ENCODE peak calls at places on chromosome 22, in eight cellular contexts. J is fibroblast of lung; A is CD4-positive, alpha-beta T cell; E is ovary; D is heart right ventricle; L is HCT116; K is AG04450; C is HL-60. T is an unnamed sample. For H3K27me3, the result is how much of the 10 kb centered on the place peaks cover.

GRCh38 chr22:37282385-37282677 is at the start of gene CYTH4:
- DNase-seq in A (peak), K (no peak), E (no peak), J (no peak), D (peak), L (no peak), C (peak), T (no peak)

GRCh38 chr22:27757928-27758525 is 43.5 kb downstream of the MN1 start:
- DNase-seq in K (no peak), L (no peak), D (no peak), E (no peak), C (no peak), J (no peak), A (no peak), T (no peak)

GRCh38 chr22:32684148-32684821 is 117.2 kb upstream of the TIMP3 start:
- DNase-seq in C (no peak), J (no peak), L (no peak), D (no peak), E (no peak), A (no peak), K (no peak), T (no peak)

GRCh38 chr22:36052505-36052941 is 23.9 kb upstream of the RBFOX2 start:
- DNase-seq in J (peak), K (no peak), E (no peak), D (no peak), C (no peak), L (peak), A (no peak), T (no peak)

GRCh38 chr22:36329217-36330078 is 58.3 kb downstream of the MYH9 start:
- DNase-seq in A (peak), E (peak), J (peak), L (peak), C (peak), D (peak), K (peak), T (no peak)

GRCh38 chr22:42747701-42748513 is 27.2 kb upstream of the A4GALT start:
- DNase-seq in L (no peak), E (no peak), C (no peak), J (peak), A (no peak), D (peak), K (no peak), T (no peak)

GRCh38 chr22:35629406-35630234 is 12.5 kb upstream of the MB start:
- DNase-seq in L (peak), J (peak), A (no peak), K (peak), D (peak), E (peak), C (no peak), T (no peak)

GRCh38 chr22:29031236-29031982 is 30.2 kb downstream of the C22orf31 start:
- DNase-seq in J (peak), A (no peak), K (peak), D (peak), E (peak), L (peak), C (no peak), T (no peak)

GRCh38 chr22:22085702-22086500 is 103.3 kb upstream of the TOP3B start:
- DNase-seq in C (no peak), L (peak), A (no peak), K (no peak), D (no peak), J (peak), E (no peak), T (no peak)

GRCh38 chr22:42336527-42337227 is 66.2 kb upstream of the TCF20 start:
- DNase-seq in A (no peak), L (no peak), C (peak), D (no peak), E (no peak), K (no peak), J (no peak), T (no peak)

GRCh38 chr22:26542831-26543230 is 30.6 kb upstream of the TFIP11 start:
- DNase-seq in K (no peak), J (no peak), D (no peak), C (peak), L (no peak), A (no peak), E (no peak), T (no peak)

GRCh38 chr22:25111579-25112517 is 87.8 kb upstream of the CRYBB3 start:
- DNase-seq in D (no peak), L (no peak), C (no peak), K (no peak), E (peak), J (no peak), A (no peak), T (no peak)

GRCh38 chr22:44975444-44976262 is 34.2 kb downstream of the PHF21B start:
- DNase-seq in E (peak), K (peak), L (peak), D (peak), J (peak), A (peak), C (peak), T (peak)

GRCh38 chr22:45335854-45336492 is 26.2 kb downstream of the FAM118A start:
- DNase-seq in K (no peak), L (no peak), C (no peak), J (no peak), A (no peak), D (no peak), E (no peak), T (no peak)

GRCh38 chr22:24948356-24949202 is 2.1 kb upstream of the LHFPL7 start:
- DNase-seq in D (no peak), J (no peak), K (no peak), A (no peak), L (no peak), E (no peak), C (no peak), T (no peak)

GRCh38 chr22:36399473-36399780 is 11.7 kb upstream of the MYH9 start:
- DNase-seq in A (no peak), L (no peak), D (no peak), C (peak), E (no peak), J (no peak), K (no peak), T (no peak)

GRCh38 chr22:24588370-24588755 is 4.5 kb downstream of the LRRC75B start:
- DNase-seq in L (no peak), E (no peak), D (no peak), K (no peak), J (peak), A (no peak), C (no peak), T (no peak)

GRCh38 chr22:20940178-20940790 is 23.1 kb downstream of the CRKL start:
- DNase-seq in E (no peak), C (no peak), A (no peak), J (no peak), D (no peak), L (no peak), K (no peak), T (no peak)

GRCh38 chr22:45630436-45630835 is 41.2 kb upstream of the ATXN10 start:
- DNase-seq in L (no peak), C (no peak), K (no peak), D (no peak), A (no peak), J (no peak), E (no peak), T (no peak)

GRCh38 chr22:44638966-44639739 is 62.9 kb upstream of the PRR5 start:
- DNase-seq in L (no peak), E (no peak), J (no peak), A (no peak), C (no peak), D (no peak), K (no peak), T (no peak)

GRCh38 chr22:26479043-26479791 is 4.4 kb downstream of the HPS4 start:
- DNase-seq in J (no peak), L (no peak), C (peak), K (no peak), D (no peak), A (no peak), E (no peak), T (no peak)

GRCh38 chr22:41052661-41053490 is 39.5 kb upstream of the EP300 start:
- DNase-seq in K (peak), D (no peak), J (peak), C (no peak), E (no peak), L (no peak), A (no peak), T (no peak)

GRCh38 chr22:43299736-43300135 is 43.4 kb downstream of the SCUBE1 start:
- DNase-seq in D (no peak), A (no peak), J (no peak), K (no peak), E (no peak), C (no peak), L (no peak), T (no peak)

GRCh38 chr22:37089451-37089850 is 20.1 kb downstream of the TMPRSS6 start:
- DNase-seq in K (no peak), A (no peak), L (no peak), J (no peak), D (no peak), C (no peak), E (no peak), T (no peak)

GRCh38 chr22:20080445-20080775 is 369 bp downstream of the DGCR8 start:
- DNase-seq in L (no peak), E (peak), D (peak), C (peak), A (peak), J (peak), K (no peak), T (no peak)

GRCh38 chr22:37218771-37219411 is 6.6 kb upstream of the SSTR3 start:
- DNase-seq in E (no peak), K (no peak), J (no peak), D (no peak), A (peak), L (no peak), C (no peak), T (no peak)

GRCh38 chr22:23273445-23274145 is 93.3 kb downstream of the BCR start:
- DNase-seq in J (no peak), E (no peak), D (no peak), A (no peak), L (no peak), K (no peak), C (no peak), T (no peak)

GRCh38 chr22:27489265-27489675 is 312.3 kb downstream of the MN1 start:
- DNase-seq in K (no peak), E (no peak), A (no peak), J (peak), D (no peak), L (no peak), C (no peak), T (no peak)

GRCh38 chr22:42621505-42622002 is 6.9 kb upstream of the POLDIP3 start:
- DNase-seq in J (peak), D (peak), C (peak), K (no peak), E (peak), A (peak), L (peak), T (no peak)

GRCh38 chr22:27381552-27381951 is 420.0 kb downstream of the MN1 start:
- DNase-seq in D (no peak), K (no peak), A (no peak), E (no peak), J (no peak), L (no peak), C (no peak), T (no peak)

GRCh38 chr22:19090586-19091127 is 31.6 kb downstream of the DGCR2 start:
- DNase-seq in J (no peak), A (no peak), E (no peak), C (no peak), K (no peak), L (no peak), D (no peak), T (no peak)

GRCh38 chr22:39560127-39560526 is 10.4 kb upstream of the CACNA1I start:
- DNase-seq in J (no peak), C (no peak), D (no peak), K (no peak), E (no peak), L (no peak), A (no peak), T (no peak)
- H3K27me3 ChIP-seq in J (under half), C (under half), D (under half), K (half or more), E (under half), L (under half), A (under half), T (half or more)

GRCh38 chr22:46860562-46860961 is 98.1 kb downstream of the TBC1D22A start:
- DNase-seq in E (no peak), D (no peak), L (no peak), A (no peak), K (no peak), C (no peak), J (no peak), T (no peak)
- TF ChIP-seq CTCF in E (no peak), D (no peak), L (no peak), A (no peak), K (no peak), C (no peak), J (no peak), T (no peak)

GRCh38 chr22:49775191-49776052 is 52.3 kb downstream of the BRD1 start:
- DNase-seq in J (no peak), K (no peak), D (no peak), L (no peak), A (no peak), E (no peak), C (no peak), T (no peak)
- H3K27me3 ChIP-seq in J (under half), K (under half), D (under half), L (under half), A (under half), E (under half), C (under half), T (under half)

GRCh38 chr22:30637701-30638114 is 2.1 kb downstream of the SLC35E4 start:
- DNase-seq in A (no peak), D (no peak), L (no peak), K (no peak), C (no peak), J (peak), E (no peak), T (no peak)

GRCh38 chr22:30640361-30640760 is 4.8 kb downstream of the SLC35E4 start:
- DNase-seq in E (no peak), C (no peak), K (no peak), J (no peak), L (no peak), D (no peak), A (no peak), T (no peak)

GRCh38 chr22:30636226-30637077 is 871 bp downstream of the SLC35E4 start:
- DNase-seq in K (no peak), C (no peak), J (peak), L (no peak), A (peak), D (no peak), E (peak), T (no peak)

GRCh38 chr22:30635273-30636225 is at the start of gene SLC35E4:
- DNase-seq in C (peak), L (peak), E (peak), D (peak), J (peak), A (peak), K (peak), T (peak)

GRCh38 chr22:30634477-30635233 is 926 bp upstream of the SLC35E4 start:
- DNase-seq in L (peak), C (peak), E (peak), D (peak), K (peak), A (peak), J (peak), T (peak)
- TF ChIP-seq CTCF in L (peak), C (peak), E (peak), D (peak), K (peak), A (peak), J (peak), T (peak)